ENCODE peak calls at places on chromosomes 12 and 14, in five cellular contexts. I is adipocyte, E is MV-4-11, A is mesendoderm, X is brain microvascular endothelial cell. T is an unnamed sample.
A peak's percentile ranks its signal among the peaks of the same experiment; 100 is the strongest.

GRCh38 chr12:60684988-60685655 is 1089.3 kb downstream of the SLC16A7 start:
- DNase-seq in I (peak; percentile 4), E (no peak), A (peak; percentile 49), X (no peak), T (no peak)

GRCh38 chr12:68641138-68641537 is 30.4 kb downstream of the RAP1B start:
- DNase-seq in I (no peak), E (peak; percentile 13), A (no peak), X (no peak), T (peak; percentile 14)

GRCh38 chr14:52351191-52351560 is 37.1 kb downstream of the PTGER2 start:
- DNase-seq in I (no peak), E (no peak), A (peak; percentile 8), X (no peak), T (no peak)

GRCh38 chr14:55562135-55562534 is 17.9 kb upstream of the KTN1 start:
- DNase-seq in I (no peak), E (no peak), A (no peak), X (no peak), T (no peak)

GRCh38 chr12:124279846-124280360 is 15.0 kb upstream of the RFLNA start:
- DNase-seq in I (peak; percentile 19), E (no peak), A (no peak), X (no peak), T (no peak)

GRCh38 chr12:22543246-22544037 is 900 bp downstream of the C2CD5 start:
- DNase-seq in I (peak; percentile 52), E (peak; percentile 32), A (peak; percentile 38), X (no peak), T (peak; percentile 70)

GRCh38 chr14:92950773-92951172 is 27.8 kb downstream of the CHGA start:
- DNase-seq in I (no peak), E (no peak), A (no peak), X (no peak), T (no peak)

GRCh38 chr14:75299064-75299463 is 20.4 kb downstream of the FOS start:
- DNase-seq in I (peak; percentile 81), E (peak; percentile 98), A (peak; percentile 59), X (no peak), T (no peak)

GRCh38 chr14:61179061-61179675 is 102.0 kb downstream of the TMEM30B start:
- DNase-seq in I (no peak), E (no peak), A (peak; percentile 23), X (peak; percentile 65), T (no peak)

GRCh38 chr12:120528861-120529525 is at the start of gene COQ5:
- DNase-seq in I (peak; percentile 96), E (peak; percentile 77), A (peak; percentile 93), X (peak; percentile 91), T (peak; percentile 80)

GRCh38 chr14:54902521-54903420 is at the start of gene GCH1:
- DNase-seq in I (peak; percentile 84), E (peak; percentile 33), A (peak; percentile 88), X (peak; percentile 33), T (peak; percentile 65)

GRCh38 chr14:25009891-25010290 is 40.1 kb downstream of the STXBP6 start:
- DNase-seq in I (peak; percentile 36), E (no peak), A (peak; percentile 95), X (peak; percentile 1), T (no peak)

GRCh38 chr12:32666018-32666417 is 13.1 kb upstream of the DNM1L start:
- DNase-seq in I (no peak), E (no peak), A (no peak), X (no peak), T (no peak)

GRCh38 chr12:116719661-116720060 is 18.2 kb downstream of the SPRING1 start:
- DNase-seq in I (no peak), E (no peak), A (no peak), X (no peak), T (no peak)

GRCh38 chr14:91149462-91149861 is 35.6 kb downstream of the DGLUCY start:
- DNase-seq in I (peak; percentile 99), E (no peak), A (no peak), X (peak; percentile 94), T (no peak)

GRCh38 chr14:92607702-92608429 is 94.3 kb downstream of the RIN3 start:
- DNase-seq in I (peak; percentile 79), E (no peak), A (no peak), X (peak; percentile 53), T (no peak)

GRCh38 chr14:61103541-61104339 is 122.7 kb downstream of the SLC38A6 start:
- DNase-seq in I (peak; percentile 95), E (peak; percentile 95), A (peak; percentile 93), X (peak; percentile 97), T (no peak)

GRCh38 chr12:52022841-52023181 is 16.1 kb downstream of the TAMALIN start:
- DNase-seq in I (no peak), E (no peak), A (peak; percentile 50), X (no peak), T (peak; percentile 29)

GRCh38 chr12:15427913-15428312 is 105.6 kb downstream of the PTPRO start:
- DNase-seq in I (no peak), E (no peak), A (no peak), X (no peak), T (no peak)

GRCh38 chr12:11863478-11863906 is 207.2 kb upstream of the BCL2L14 start:
- DNase-seq in I (peak; percentile 28), E (no peak), A (no peak), X (no peak), T (no peak)

GRCh38 chr14:76958975-76959710 is 69.4 kb downstream of the IRF2BPL start:
- DNase-seq in I (peak; percentile 70), E (peak; percentile 14), A (no peak), X (peak; percentile 52), T (peak; percentile 68)

GRCh38 chr12:52242442-52243263 is 9.6 kb downstream of the KRT7 start:
- DNase-seq in I (no peak), E (no peak), A (no peak), X (no peak), T (no peak)

GRCh38 chr12:90290980-90291975 is 582.6 kb upstream of the ATP2B1 start:
- DNase-seq in I (no peak), E (no peak), A (no peak), X (no peak), T (no peak)

GRCh38 chr12:123329799-123330198 is 34.8 kb downstream of the SBNO1 start:
- DNase-seq in I (no peak), E (no peak), A (no peak), X (no peak), T (no peak)

GRCh38 chr12:116257213-116257612 is 20.3 kb downstream of the MED13L start:
- DNase-seq in I (no peak), E (no peak), A (peak; percentile 75), X (no peak), T (no peak)

T was measured in stimulated activated naive B cell treated with anti-CD40 and anti-IgM and Interleukin-4, amounts not matched to agents 10 μg/mL and 1 μg/mL and 100 μg/mL, for 72 hours.